ENCODE peak calls at places on chromosomes 11 and 22, in nine cellular contexts. One of them, this sample, is unnamed.
A peak's percentile ranks its signal among the peaks of the same experiment; 100 is the strongest.

GRCh38 chr22:48654492-48654891 is 1173.2 kb downstream of the BRD1 start:
- DNase-seq in CD4-positive, CD25-positive, alpha-beta regulatory T cell: no peak
- DNase-seq in CD4-positive, alpha-beta memory T cell: no peak
- DNase-seq in OCI-LY7: no peak
- DNase-seq in BE2C: no peak
- DNase-seq in MM.1S: no peak
- DNase-seq in adipocyte: no peak
- DNase-seq in psoas muscle: no peak
- DNase-seq in fibroblast of lung: peak; percentile 19
- DNase-seq in this sample: no peak

GRCh38 chr11:57403176-57404147 is 13.0 kb upstream of the PRG2 start:
- DNase-seq in OCI-LY7: no peak
- DNase-seq in MM.1S: no peak
- DNase-seq in CD4-positive, alpha-beta memory T cell: no peak
- DNase-seq in BE2C: no peak
- DNase-seq in CD4-positive, CD25-positive, alpha-beta regulatory T cell: no peak
- DNase-seq in adipocyte: no peak
- DNase-seq in fibroblast of lung: no peak
- DNase-seq in psoas muscle: no peak
- DNase-seq in this sample: no peak

GRCh38 chr11:70498976-70499801 is 100.9 kb downstream of the CTTN start:
- DNase-seq in CD4-positive, alpha-beta memory T cell: no peak
- DNase-seq in MM.1S: no peak
- DNase-seq in fibroblast of lung: no peak
- DNase-seq in BE2C: peak; percentile 4
- DNase-seq in OCI-LY7: no peak
- DNase-seq in CD4-positive, CD25-positive, alpha-beta regulatory T cell: no peak
- DNase-seq in psoas muscle: peak; percentile 39
- DNase-seq in adipocyte: no peak
- DNase-seq in this sample: no peak

GRCh38 chr22:50562523-50563409 is at the start of gene SYCE3:
- DNase-seq in BE2C: peak; percentile 99
- DNase-seq in fibroblast of lung: peak; percentile 83
- DNase-seq in OCI-LY7: peak; percentile 98
- DNase-seq in MM.1S: peak; percentile 96
- DNase-seq in psoas muscle: peak; percentile 99
- DNase-seq in CD4-positive, CD25-positive, alpha-beta regulatory T cell: peak; percentile 96
- DNase-seq in adipocyte: peak; percentile 99
- DNase-seq in CD4-positive, alpha-beta memory T cell: peak; percentile 97
- DNase-seq in this sample: peak; percentile 96

GRCh38 chr11:12066056-12066798 is 44.2 kb upstream of the MICAL2 start:
- DNase-seq in fibroblast of lung: peak; percentile 87
- DNase-seq in BE2C: no peak
- DNase-seq in adipocyte: peak; percentile 84
- DNase-seq in psoas muscle: peak; percentile 62
- DNase-seq in CD4-positive, alpha-beta memory T cell: no peak
- DNase-seq in MM.1S: no peak
- DNase-seq in CD4-positive, CD25-positive, alpha-beta regulatory T cell: no peak
- DNase-seq in OCI-LY7: no peak
- DNase-seq in this sample: peak; percentile 90

GRCh38 chr22:35198738-35199137 is 58.6 kb upstream of the HMGXB4 start:
- DNase-seq in fibroblast of lung: no peak
- DNase-seq in CD4-positive, CD25-positive, alpha-beta regulatory T cell: no peak
- DNase-seq in BE2C: no peak
- DNase-seq in psoas muscle: no peak
- DNase-seq in OCI-LY7: no peak
- DNase-seq in CD4-positive, alpha-beta memory T cell: no peak
- DNase-seq in adipocyte: no peak
- DNase-seq in MM.1S: peak; percentile 61
- DNase-seq in this sample: no peak

GRCh38 chr11:3139481-3140290 is 25.4 kb downstream of the OSBPL5 start:
- DNase-seq in fibroblast of lung: no peak
- DNase-seq in CD4-positive, CD25-positive, alpha-beta regulatory T cell: no peak
- DNase-seq in OCI-LY7: no peak
- DNase-seq in BE2C: no peak
- DNase-seq in MM.1S: no peak
- DNase-seq in CD4-positive, alpha-beta memory T cell: no peak
- DNase-seq in psoas muscle: peak; percentile 39
- DNase-seq in adipocyte: no peak
- DNase-seq in this sample: no peak

GRCh38 chr11:114463999-114464398 is 24.7 kb downstream of the REXO2 start:
- DNase-seq in CD4-positive, alpha-beta memory T cell: no peak
- DNase-seq in adipocyte: no peak
- DNase-seq in psoas muscle: no peak
- DNase-seq in CD4-positive, CD25-positive, alpha-beta regulatory T cell: no peak
- DNase-seq in MM.1S: no peak
- DNase-seq in fibroblast of lung: no peak
- DNase-seq in BE2C: no peak
- DNase-seq in OCI-LY7: no peak
- DNase-seq in this sample: no peak

GRCh38 chr11:130721736-130722135 is 194.5 kb downstream of the SNX19 start:
- DNase-seq in MM.1S: no peak
- DNase-seq in BE2C: no peak
- DNase-seq in CD4-positive, CD25-positive, alpha-beta regulatory T cell: no peak
- DNase-seq in psoas muscle: no peak
- DNase-seq in adipocyte: peak; percentile 7
- DNase-seq in fibroblast of lung: peak; percentile 41
- DNase-seq in OCI-LY7: no peak
- DNase-seq in CD4-positive, alpha-beta memory T cell: no peak
- DNase-seq in this sample: no peak

GRCh38 chr11:2681408-2682145 is 18.2 kb downstream of the KCNQ1OT1 start:
- DNase-seq in BE2C: no peak
- DNase-seq in OCI-LY7: no peak
- DNase-seq in fibroblast of lung: no peak
- DNase-seq in MM.1S: no peak
- DNase-seq in psoas muscle: no peak
- DNase-seq in CD4-positive, alpha-beta memory T cell: no peak
- DNase-seq in CD4-positive, CD25-positive, alpha-beta regulatory T cell: no peak
- DNase-seq in adipocyte: no peak
- DNase-seq in this sample: no peak

GRCh38 chr22:45164217-45165123 is 745 bp downstream of the NUP50 start:
- DNase-seq in CD4-positive, alpha-beta memory T cell: peak; percentile 26
- DNase-seq in fibroblast of lung: peak; percentile 23
- DNase-seq in MM.1S: peak; percentile 21
- DNase-seq in psoas muscle: peak; percentile 66
- DNase-seq in adipocyte: peak; percentile 56
- DNase-seq in OCI-LY7: peak; percentile 38
- DNase-seq in CD4-positive, CD25-positive, alpha-beta regulatory T cell: peak; percentile 37
- DNase-seq in BE2C: peak; percentile 41
- DNase-seq in this sample: no peak

GRCh38 chr22:24153353-24153752 is 27.9 kb upstream of the SUSD2 start:
- DNase-seq in BE2C: no peak
- DNase-seq in fibroblast of lung: no peak
- DNase-seq in psoas muscle: no peak
- DNase-seq in adipocyte: no peak
- DNase-seq in MM.1S: no peak
- DNase-seq in CD4-positive, CD25-positive, alpha-beta regulatory T cell: peak; percentile 89
- DNase-seq in OCI-LY7: peak; percentile 64
- DNase-seq in CD4-positive, alpha-beta memory T cell: peak; percentile 50
- DNase-seq in this sample: peak; percentile 59

GRCh38 chr11:45332486-45332934 is 46.4 kb upstream of the SYT13 start:
- DNase-seq in fibroblast of lung: peak; percentile 49
- DNase-seq in adipocyte: peak; percentile 65
- DNase-seq in psoas muscle: no peak
- DNase-seq in CD4-positive, alpha-beta memory T cell: peak; percentile 42
- DNase-seq in OCI-LY7: peak; percentile 56
- DNase-seq in CD4-positive, CD25-positive, alpha-beta regulatory T cell: peak; percentile 18
- DNase-seq in BE2C: peak; percentile 10
- DNase-seq in MM.1S: peak; percentile 21
- DNase-seq in this sample: peak; percentile 42

GRCh38 chr11:70503878-70504240 is 105.5 kb downstream of the CTTN start:
- DNase-seq in CD4-positive, CD25-positive, alpha-beta regulatory T cell: no peak
- DNase-seq in psoas muscle: peak; percentile 18
- DNase-seq in OCI-LY7: no peak
- DNase-seq in MM.1S: no peak
- DNase-seq in fibroblast of lung: no peak
- DNase-seq in CD4-positive, alpha-beta memory T cell: no peak
- DNase-seq in BE2C: peak; percentile 40
- DNase-seq in adipocyte: no peak
- DNase-seq in this sample: no peak

GRCh38 chr22:19987394-19988306 is 29.0 kb downstream of the ARVCF start:
- DNase-seq in OCI-LY7: no peak
- DNase-seq in BE2C: peak; percentile 12
- DNase-seq in psoas muscle: peak; percentile 43
- DNase-seq in fibroblast of lung: no peak
- DNase-seq in adipocyte: no peak
- DNase-seq in MM.1S: no peak
- DNase-seq in CD4-positive, CD25-positive, alpha-beta regulatory T cell: no peak
- DNase-seq in CD4-positive, alpha-beta memory T cell: no peak
- DNase-seq in this sample: no peak

GRCh38 chr22:38713921-38714320 is 8.2 kb downstream of the GTPBP1 start:
- DNase-seq in MM.1S: no peak
- DNase-seq in psoas muscle: peak; percentile 28
- DNase-seq in OCI-LY7: no peak
- DNase-seq in CD4-positive, alpha-beta memory T cell: no peak
- DNase-seq in BE2C: no peak
- DNase-seq in adipocyte: no peak
- DNase-seq in fibroblast of lung: no peak
- DNase-seq in CD4-positive, CD25-positive, alpha-beta regulatory T cell: no peak
- DNase-seq in this sample: no peak
- H3K4me1 ChIP-seq in MM.1S: peaks cover 14% of the 10 kb centered on the region
- H3K4me1 ChIP-seq in psoas muscle: peaks cover 49% of the 10 kb centered on the region
- H3K4me1 ChIP-seq in OCI-LY7: peaks cover 13% of the 10 kb centered on the region
- H3K4me1 ChIP-seq in CD4-positive, alpha-beta memory T cell: peaks cover 59% of the 10 kb centered on the region
- H3K4me1 ChIP-seq in BE2C: peaks cover 6% of the 10 kb centered on the region
- H3K4me1 ChIP-seq in adipocyte: peaks cover 11% of the 10 kb centered on the region
- H3K4me1 ChIP-seq in fibroblast of lung: peaks cover 4% of the 10 kb centered on the region
- H3K4me1 ChIP-seq in CD4-positive, CD25-positive, alpha-beta regulatory T cell: peaks cover 24% of the 10 kb centered on the region
- H3K4me1 ChIP-seq in this sample: peaks cover 11% of the 10 kb centered on the region

GRCh38 chr11:14345668-14346067 is 13.3 kb downstream of the RRAS2 start:
- DNase-seq in adipocyte: no peak
- DNase-seq in BE2C: no peak
- DNase-seq in MM.1S: no peak
- DNase-seq in CD4-positive, CD25-positive, alpha-beta regulatory T cell: no peak
- DNase-seq in CD4-positive, alpha-beta memory T cell: no peak
- DNase-seq in psoas muscle: no peak
- DNase-seq in fibroblast of lung: no peak
- DNase-seq in OCI-LY7: no peak
- DNase-seq in this sample: no peak

GRCh38 chr11:14339356-14339755 is 19.6 kb downstream of the RRAS2 start:
- DNase-seq in BE2C: no peak
- DNase-seq in adipocyte: no peak
- DNase-seq in MM.1S: no peak
- DNase-seq in CD4-positive, alpha-beta memory T cell: no peak
- DNase-seq in psoas muscle: no peak
- DNase-seq in fibroblast of lung: no peak
- DNase-seq in OCI-LY7: no peak
- DNase-seq in CD4-positive, CD25-positive, alpha-beta regulatory T cell: no peak
- DNase-seq in this sample: no peak

GRCh38 chr11:14340721-14341120 is 18.3 kb downstream of the RRAS2 start:
- DNase-seq in CD4-positive, alpha-beta memory T cell: no peak
- DNase-seq in CD4-positive, CD25-positive, alpha-beta regulatory T cell: no peak
- DNase-seq in OCI-LY7: no peak
- DNase-seq in adipocyte: no peak
- DNase-seq in psoas muscle: no peak
- DNase-seq in MM.1S: no peak
- DNase-seq in fibroblast of lung: no peak
- DNase-seq in BE2C: no peak
- DNase-seq in this sample: no peak

GRCh38 chr11:14342906-14343305 is 16.1 kb downstream of the RRAS2 start:
- DNase-seq in fibroblast of lung: peak; percentile 85
- DNase-seq in CD4-positive, CD25-positive, alpha-beta regulatory T cell: no peak
- DNase-seq in adipocyte: peak; percentile 69
- DNase-seq in CD4-positive, alpha-beta memory T cell: no peak
- DNase-seq in OCI-LY7: no peak
- DNase-seq in MM.1S: peak; percentile 61
- DNase-seq in BE2C: no peak
- DNase-seq in psoas muscle: no peak
- DNase-seq in this sample: no peak

GRCh38 chr11:14341968-14342367 is 17.0 kb downstream of the RRAS2 start:
- DNase-seq in psoas muscle: no peak
- DNase-seq in adipocyte: no peak
- DNase-seq in CD4-positive, alpha-beta memory T cell: no peak
- DNase-seq in MM.1S: no peak
- DNase-seq in CD4-positive, CD25-positive, alpha-beta regulatory T cell: no peak
- DNase-seq in fibroblast of lung: no peak
- DNase-seq in OCI-LY7: no peak
- DNase-seq in BE2C: no peak
- DNase-seq in this sample: no peak
- H3K9me3 ChIP-seq in psoas muscle: no peaks in the 10 kb centered on the region
- H3K9me3 ChIP-seq in adipocyte: no peaks in the 10 kb centered on the region
- H3K9me3 ChIP-seq in CD4-positive, alpha-beta memory T cell: no peaks in the 10 kb centered on the region
- H3K9me3 ChIP-seq in MM.1S: no peaks in the 10 kb centered on the region
- H3K9me3 ChIP-seq in CD4-positive, CD25-positive, alpha-beta regulatory T cell: no peaks in the 10 kb centered on the region
- H3K9me3 ChIP-seq in fibroblast of lung: no peaks in the 10 kb centered on the region
- H3K9me3 ChIP-seq in OCI-LY7: no peaks in the 10 kb centered on the region
- H3K9me3 ChIP-seq in BE2C: no peaks in the 10 kb centered on the region
- H3K9me3 ChIP-seq in this sample: peaks cover 9% of the 10 kb centered on the region

GRCh38 chr11:65433657-65434056 is 11.1 kb downstream of the NEAT1 start:
- DNase-seq in BE2C: no peak
- DNase-seq in psoas muscle: no peak
- DNase-seq in adipocyte: no peak
- DNase-seq in CD4-positive, CD25-positive, alpha-beta regulatory T cell: no peak
- DNase-seq in CD4-positive, alpha-beta memory T cell: no peak
- DNase-seq in MM.1S: no peak
- DNase-seq in OCI-LY7: no peak
- DNase-seq in fibroblast of lung: no peak
- DNase-seq in this sample: no peak

GRCh38 chr11:65432133-65432650 is 9.6 kb downstream of the NEAT1 start:
- DNase-seq in MM.1S: no peak
- DNase-seq in OCI-LY7: no peak
- DNase-seq in BE2C: no peak
- DNase-seq in CD4-positive, alpha-beta memory T cell: no peak
- DNase-seq in CD4-positive, CD25-positive, alpha-beta regulatory T cell: no peak
- DNase-seq in psoas muscle: no peak
- DNase-seq in adipocyte: peak; percentile 16
- DNase-seq in fibroblast of lung: peak; percentile 44
- DNase-seq in this sample: no peak

GRCh38 chr11:65434057-65434666 is 11.6 kb downstream of the NEAT1 start:
- DNase-seq in CD4-positive, alpha-beta memory T cell: no peak
- DNase-seq in BE2C: no peak
- DNase-seq in MM.1S: no peak
- DNase-seq in adipocyte: peak; percentile 35
- DNase-seq in CD4-positive, CD25-positive, alpha-beta regulatory T cell: peak; percentile 22
- DNase-seq in psoas muscle: no peak
- DNase-seq in fibroblast of lung: peak; percentile 46
- DNase-seq in OCI-LY7: no peak
- DNase-seq in this sample: no peak

GRCh38 chr11:65431452-65432132 is 9.0 kb downstream of the NEAT1 start:
- DNase-seq in psoas muscle: no peak
- DNase-seq in OCI-LY7: peak; percentile 77
- DNase-seq in fibroblast of lung: peak; percentile 66
- DNase-seq in BE2C: no peak
- DNase-seq in CD4-positive, CD25-positive, alpha-beta regulatory T cell: peak; percentile 73
- DNase-seq in adipocyte: peak; percentile 25
- DNase-seq in CD4-positive, alpha-beta memory T cell: peak; percentile 76
- DNase-seq in MM.1S: peak; percentile 72
- DNase-seq in this sample: no peak

GRCh38 chr11:65432686-65433582 is 10.3 kb downstream of the NEAT1 start:
- DNase-seq in fibroblast of lung: peak; percentile 68
- DNase-seq in CD4-positive, alpha-beta memory T cell: peak; percentile 55
- DNase-seq in MM.1S: peak; percentile 37
- DNase-seq in OCI-LY7: peak; percentile 72
- DNase-seq in psoas muscle: no peak
- DNase-seq in adipocyte: peak; percentile 49
- DNase-seq in CD4-positive, CD25-positive, alpha-beta regulatory T cell: peak; percentile 58
- DNase-seq in BE2C: no peak
- DNase-seq in this sample: peak; percentile 62
- H3K4me3 ChIP-seq in fibroblast of lung: no peak overlapping the region
- H3K4me3 ChIP-seq in CD4-positive, alpha-beta memory T cell: no peak overlapping the region
- H3K4me3 ChIP-seq in MM.1S: no peak overlapping the region
- H3K4me3 ChIP-seq in OCI-LY7: no peak overlapping the region
- H3K4me3 ChIP-seq in psoas muscle: peak overlapping the region; percentile 86
- H3K4me3 ChIP-seq in adipocyte: peak overlapping the region; percentile 99
- H3K4me3 ChIP-seq in CD4-positive, CD25-positive, alpha-beta regulatory T cell: peak overlapping the region; percentile 97
- H3K4me3 ChIP-seq in BE2C: no peak overlapping the region
- H3K4me3 ChIP-seq in this sample: no peak overlapping the region

GRCh38 chr11:58576792-58577440 is 1.3 kb upstream of the LPXN start:
- DNase-seq in BE2C: no peak
- DNase-seq in CD4-positive, CD25-positive, alpha-beta regulatory T cell: no peak
- DNase-seq in fibroblast of lung: peak; percentile 62
- DNase-seq in CD4-positive, alpha-beta memory T cell: no peak
- DNase-seq in OCI-LY7: peak; percentile 27
- DNase-seq in adipocyte: peak; percentile 74
- DNase-seq in MM.1S: peak; percentile 57
- DNase-seq in psoas muscle: no peak
- DNase-seq in this sample: no peak
- H3K4me1 ChIP-seq in BE2C: no peaks in the 10 kb centered on the region
- H3K4me1 ChIP-seq in CD4-positive, CD25-positive, alpha-beta regulatory T cell: peaks cover 85% of the 10 kb centered on the region
- H3K4me1 ChIP-seq in fibroblast of lung: peaks cover 29% of the 10 kb centered on the region
- H3K4me1 ChIP-seq in CD4-positive, alpha-beta memory T cell: peaks cover 69% of the 10 kb centered on the region
- H3K4me1 ChIP-seq in OCI-LY7: peaks cover 39% of the 10 kb centered on the region
- H3K4me1 ChIP-seq in adipocyte: peaks cover 65% of the 10 kb centered on the region
- H3K4me1 ChIP-seq in MM.1S: peaks cover 17% of the 10 kb centered on the region
- H3K4me1 ChIP-seq in psoas muscle: peaks cover 62% of the 10 kb centered on the region
- H3K4me1 ChIP-seq in this sample: peaks cover 30% of the 10 kb centered on the region

This sample was measured in SJSA1.